ENCODE peak calls at places on chromosomes 7 and 10, in six cellular contexts. K is foreskin fibroblast; H is HEK293T; M is gastrocnemius medialis; B is HCEC 1CT; X is activated T-cell treated with anti-CD3 and anti-CD28 coated beads, Interleukin-2, amount 50 U/mL, for 24 hours. D is an unnamed sample.

GRCh38 chr10:97904576-97904975 is 54.9 kb downstream of the GOLGA7B start:
- DNase-seq in X (no peak), M (no peak), K (no peak), B (no peak), H (no peak), D (no peak)

GRCh38 chr10:130963052-130963393 is 348.5 kb downstream of the TCERG1L start:
- DNase-seq in K (no peak), X (no peak), M (no peak), B (no peak), H (no peak), D (no peak)

GRCh38 chr10:104307576-104308438 is 30.5 kb downstream of the ITPRIP start:
- DNase-seq in B (no peak), M (no peak), K (no peak), X (peak), H (no peak), D (no peak)

GRCh38 chr7:55240418-55241142 is 124.6 kb upstream of the LANCL2 start:
- DNase-seq in B (no peak), M (no peak), K (no peak), X (no peak), H (no peak), D (no peak)

GRCh38 chr10:10477859-10478258 is 539.8 kb upstream of the CELF2 start:
- DNase-seq in H (no peak), B (no peak), K (no peak), X (no peak), M (no peak), D (peak)

GRCh38 chr10:63637833-63638443 is 116.7 kb downstream of the REEP3 start:
- DNase-seq in K (no peak), X (no peak), H (no peak), M (no peak), B (no peak), D (no peak)

GRCh38 chr7:22397981-22398380 is 41.0 kb upstream of the RAPGEF5 start:
- DNase-seq in H (no peak), B (no peak), X (no peak), M (no peak), K (no peak), D (peak)

GRCh38 chr7:2353650-2354172 is 916 bp upstream of the EIF3B start:
- DNase-seq in B (peak), M (peak), K (peak), H (peak), X (no peak), D (peak)

GRCh38 chr10:79418886-79419595 is 26.4 kb downstream of the ZCCHC24 start:
- DNase-seq in B (no peak), M (peak), X (no peak), K (no peak), H (no peak), D (no peak)

GRCh38 chr10:124732931-124733536 is 11.1 kb downstream of the FAM53B start:
- DNase-seq in K (no peak), M (peak), H (no peak), B (peak), X (peak), D (peak)

GRCh38 chr10:63133787-63134557 is 844 bp downstream of the NRBF2 start:
- DNase-seq in X (no peak), M (no peak), H (no peak), B (peak), K (no peak), D (peak)

GRCh38 chr10:55287346-55287745 is 486.3 kb upstream of the PCDH15 start:
- DNase-seq in X (no peak), K (no peak), B (no peak), M (no peak), H (no peak), D (no peak)

GRCh38 chr10:24341371-24341770 is 132.4 kb downstream of the KIAA1217 start:
- DNase-seq in B (no peak), K (no peak), H (no peak), M (no peak), X (no peak), D (no peak)

GRCh38 chr7:101927389-101928306 is 110.2 kb downstream of the CUX1 start:
- DNase-seq in M (peak), K (no peak), B (no peak), X (no peak), H (no peak), D (no peak)

GRCh38 chr7:24828871-24829661 is 71.8 kb upstream of the GSDME start:
- DNase-seq in X (no peak), H (no peak), B (no peak), M (no peak), K (no peak), D (no peak)